ENCODE peak calls at places on chromosomes 13 and 19, in five cellular contexts. T is MM.1S, C is heart right ventricle, X is psoas muscle, Z is GM12864. B is an unnamed sample.

GRCh38 chr13:28531195-28531955 is 36.4 kb upstream of the FLT1 start:
- DNase-seq in T (no peak), C (peak; percentile 72), X (peak; percentile 68), Z (no peak), B (no peak)

GRCh38 chr19:10568444-10568825 is 344 bp downstream of the CDKN2D start:
- DNase-seq in T (peak; percentile 28), C (no peak), X (no peak), Z (no peak), B (no peak)

GRCh38 chr19:7699422-7700127 is 2.4 kb downstream of the FCER2 start:
- DNase-seq in T (no peak), C (no peak), X (no peak), Z (peak; percentile 85), B (no peak)

GRCh38 chr13:95536629-95537241 is 15.8 kb upstream of the CLDN10 start:
- DNase-seq in T (peak; percentile 59), C (no peak), X (no peak), Z (no peak), B (peak; percentile 22)

GRCh38 chr19:50377517-50377916 is 1.3 kb downstream of the NR1H2 start:
- DNase-seq in T (no peak), C (no peak), X (no peak), Z (no peak), B (no peak)

GRCh38 chr19:5103061-5103701 is 134.3 kb downstream of the KDM4B start:
- DNase-seq in T (no peak), C (peak; percentile 70), X (peak; percentile 90), Z (no peak), B (no peak)

GRCh38 chr19:35663981-35664380 is 2.3 kb upstream of the UPK1A start:
- DNase-seq in T (no peak), C (no peak), X (no peak), Z (no peak), B (no peak)

GRCh38 chr19:17469371-17470203 is 737 bp upstream of the SLC27A1 start:
- DNase-seq in T (peak; percentile 83), C (peak; percentile 95), X (peak; percentile 98), Z (peak; percentile 81), B (peak; percentile 79)

GRCh38 chr13:62357887-62358645 is 942.4 kb upstream of the PCDH20 start:
- DNase-seq in T (peak; percentile 33), C (no peak), X (no peak), Z (peak; percentile 5), B (peak; percentile 43)

GRCh38 chr19:12788682-12789097 is 2.6 kb upstream of the JUNB start:
- DNase-seq in T (peak; percentile 59), C (peak; percentile 84), X (peak; percentile 90), Z (no peak), B (no peak)

GRCh38 chr13:106132216-106132615 is 403.2 kb downstream of the EFNB2 start:
- DNase-seq in T (no peak), C (no peak), X (no peak), Z (no peak), B (no peak)

GRCh38 chr19:54151362-54152035 is 8.0 kb downstream of the LENG1 start:
- DNase-seq in T (no peak), C (no peak), X (no peak), Z (no peak), B (no peak)

GRCh38 chr19:32824906-32825608 is 44.5 kb downstream of the SLC7A9 start:
- DNase-seq in T (no peak), C (no peak), X (no peak), Z (no peak), B (no peak)

GRCh38 chr13:23352161-23352560 is 81.3 kb downstream of the SACS start:
- DNase-seq in T (no peak), C (no peak), X (no peak), Z (no peak), B (no peak)

GRCh38 chr19:58397533-58398037 is 2.1 kb downstream of the RNF225 start:
- DNase-seq in T (no peak), C (no peak), X (no peak), Z (no peak), B (no peak)

GRCh38 chr19:23410155-23410554 is 14.9 kb upstream of the ZNF91 start:
- DNase-seq in T (no peak), C (no peak), X (no peak), Z (no peak), B (no peak)

GRCh38 chr13:76812206-76812882 is 73.9 kb downstream of the KCTD12 start:
- DNase-seq in T (no peak), C (peak; percentile 58), X (peak; percentile 70), Z (no peak), B (no peak)

GRCh38 chr13:95644611-95645052 is at the start of gene DZIP1:
- DNase-seq in T (peak; percentile 38), C (peak; percentile 80), X (peak; percentile 83), Z (peak; percentile 19), B (peak; percentile 24)

GRCh38 chr13:90511903-90512302 is 835.6 kb upstream of the MIR17HG start:
- DNase-seq in T (no peak), C (no peak), X (no peak), Z (no peak), B (no peak)

GRCh38 chr19:4972509-4973230 is 3.8 kb downstream of the KDM4B start:
- DNase-seq in T (no peak), C (no peak), X (peak; percentile 19), Z (no peak), B (no peak)

GRCh38 chr19:54653181-54653809 is 9.5 kb upstream of the LILRB4 start:
- DNase-seq in T (peak; percentile 31), C (no peak), X (no peak), Z (no peak), B (peak; percentile 35)

GRCh38 chr13:43129021-43129420 is 105.6 kb downstream of the DNAJC15 start:
- DNase-seq in T (no peak), C (no peak), X (no peak), Z (no peak), B (no peak)

GRCh38 chr19:11199517-11199916 is 2.2 kb upstream of the KANK2 start:
- DNase-seq in T (no peak), C (no peak), X (no peak), Z (no peak), B (no peak)

GRCh38 chr13:90032841-90033493 is 1314.5 kb upstream of the MIR17HG start:
- DNase-seq in T (no peak), C (no peak), X (no peak), Z (no peak), B (no peak)

GRCh38 chr19:39409207-39409885 is 2.7 kb downstream of the ZFP36 start:
- DNase-seq in T (peak; percentile 90), C (peak; percentile 94), X (peak; percentile 98), Z (no peak), B (peak; percentile 45)

GRCh38 chr13:94620286-94620896 is 18.7 kb downstream of the GPR180 start:
- DNase-seq in T (peak; percentile 50), C (no peak), X (no peak), Z (no peak), B (no peak)

GRCh38 chr13:53075356-53076041 is 46.9 kb downstream of the OLFM4 start:
- DNase-seq in T (no peak), C (no peak), X (no peak), Z (no peak), B (no peak)

GRCh38 chr13:42832341-42833153 is 51.2 kb downstream of the FAM216B start:
- DNase-seq in T (no peak), C (no peak), X (no peak), Z (no peak), B (no peak)

GRCh38 chr13:38868870-38869269 is 121.8 kb downstream of the STOML3 start:
- DNase-seq in T (no peak), C (no peak), X (no peak), Z (no peak), B (no peak)

DNA sequence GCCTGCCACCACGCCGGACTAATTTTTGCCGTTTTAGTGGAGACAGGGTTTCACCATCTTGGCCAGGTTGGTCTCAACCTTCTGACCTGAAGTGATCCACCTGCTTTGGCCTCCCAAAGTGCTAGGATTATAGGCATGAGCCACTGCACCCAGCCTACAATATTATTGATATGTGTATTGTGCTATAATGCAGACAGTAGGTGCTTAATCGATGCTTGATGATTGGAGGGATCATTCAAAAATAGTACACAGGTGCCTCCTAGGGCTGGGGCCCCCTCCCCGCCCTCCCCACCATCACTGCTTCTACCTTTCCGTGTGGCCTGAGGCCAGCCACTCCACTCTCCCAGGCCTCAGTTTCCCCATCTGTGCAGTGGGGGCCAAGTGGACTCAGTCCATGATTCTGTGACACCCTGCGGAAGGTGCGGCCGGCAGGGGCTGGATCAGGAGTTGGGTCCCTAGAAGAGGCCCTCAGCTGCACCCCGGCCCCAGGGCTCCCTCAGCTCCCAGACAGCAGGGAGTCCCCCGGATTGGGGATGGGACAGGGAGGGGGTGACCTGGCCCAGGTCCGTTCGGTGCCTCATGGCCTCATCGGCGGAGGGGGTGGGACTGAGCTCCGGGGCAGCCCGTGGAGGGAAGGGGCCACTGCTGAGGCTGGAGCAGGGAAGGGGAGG is 1.4 kb downstream of the ADAMTSL5 start:
- DNase-seq in T (no peak), C (no peak), X (no peak), Z (no peak), B (no peak)
- H3K4me3 ChIP-seq in T (no peak overlapping the region), C (no peak overlapping the region), X (peak overlapping the region; percentile 73), Z (no peak overlapping the region), B (no peak overlapping the region)

GRCh38 chr13:111179908-111180756 is 65.0 kb downstream of the ARHGEF7 start:
- DNase-seq in T (no peak), C (no peak), X (no peak), Z (no peak), B (peak; percentile 76)

GRCh38 chr13:111177081-111177711 is 62.1 kb downstream of the ARHGEF7 start:
- DNase-seq in T (no peak), C (peak; percentile 64), X (peak; percentile 65), Z (no peak), B (peak; percentile 95)

GRCh38 chr13:111177803-111178389 is 62.8 kb downstream of the ARHGEF7 start:
- DNase-seq in T (no peak), C (no peak), X (no peak), Z (no peak), B (no peak)

GRCh38 chr13:111176421-111176820 is 61.3 kb downstream of the ARHGEF7 start:
- DNase-seq in T (no peak), C (no peak), X (no peak), Z (no peak), B (no peak)

GRCh38 chr13:111178417-111178816 is 63.3 kb downstream of the ARHGEF7 start:
- DNase-seq in T (no peak), C (no peak), X (no peak), Z (no peak), B (no peak)
- H3K4me3 ChIP-seq in T (no peak overlapping the region), C (no peak overlapping the region), X (no peak overlapping the region), Z (no peak overlapping the region), B (no peak overlapping the region)

GRCh38 chr13:30114586-30115256 is 192.6 kb downstream of the KATNAL1 start:
- DNase-seq in T (peak; percentile 79), C (peak; percentile 91), X (peak; percentile 94), Z (peak; percentile 58), B (peak; percentile 84)
- H3K4me3 ChIP-seq in T (peak overlapping the region; percentile 49), C (peak overlapping the region; percentile 69), X (peak overlapping the region; percentile 77), Z (peak overlapping the region; percentile 70), B (peak overlapping the region; percentile 51)

GRCh38 chr19:48396010-48396870 is 2.8 kb downstream of the GRIN2D start:
- DNase-seq in T (no peak), C (no peak), X (no peak), Z (no peak), B (no peak)

GRCh38 chr19:48398329-48399235 is 5.1 kb downstream of the GRIN2D start:
- DNase-seq in T (peak; percentile 91), C (peak; percentile 82), X (peak; percentile 85), Z (peak; percentile 79), B (peak; percentile 73)

GRCh38 chr19:48397263-48397635 is 3.8 kb downstream of the GRIN2D start:
- DNase-seq in T (no peak), C (no peak), X (no peak), Z (no peak), B (no peak)

GRCh38 chr19:48396871-48397176 is 3.4 kb downstream of the GRIN2D start:
- DNase-seq in T (no peak), C (no peak), X (no peak), Z (no peak), B (no peak)

GRCh38 chr19:48397636-48398328 is 4.3 kb downstream of the GRIN2D start:
- DNase-seq in T (no peak), C (no peak), X (no peak), Z (no peak), B (no peak)
- H3K4me3 ChIP-seq in T (peak overlapping the region; percentile 76), C (peak overlapping the region; percentile 29), X (peak overlapping the region; percentile 42), Z (peak overlapping the region; percentile 61), B (peak overlapping the region; percentile 51)